ENCODE peak calls at places on chromosomes 6 and 20, in seven cellular contexts. E is thoracic aorta, V is breast epithelium, B is OCI-LY7, O is brain microvascular endothelial cell, F is astrocyte, Q is IMR-90. C is an unnamed sample.

GRCh38 chr6:67880939-67881705 is 754.0 kb upstream of the ADGRB3 start:
- DNase-seq in F (peak), Q (no peak), E (no peak), B (no peak), V (no peak), O (peak), C (no peak)

GRCh38 chr6:162706236-162706635 is 21.3 kb downstream of the PRKN start:
- DNase-seq in O (no peak), F (no peak), B (no peak), E (no peak), Q (no peak), V (peak), C (no peak)

GRCh38 chr20:56788671-56789610 is 159.8 kb downstream of the TFAP2C start:
- DNase-seq in F (no peak), Q (no peak), V (no peak), B (no peak), E (no peak), O (no peak), C (no peak)

GRCh38 chr6:90955246-90955645 is 368.4 kb upstream of the MAP3K7 start:
- DNase-seq in E (no peak), V (no peak), Q (no peak), F (no peak), O (no peak), B (no peak), C (no peak)

GRCh38 chr6:154169193-154169847 is 130.3 kb downstream of the OPRM1 start:
- DNase-seq in O (no peak), E (no peak), Q (no peak), V (no peak), F (peak), B (no peak), C (no peak)

GRCh38 chr6:36682328-36683144 is 4.0 kb downstream of the CDKN1A start:
- DNase-seq in E (no peak), O (no peak), Q (no peak), B (peak), V (peak), F (peak), C (peak)

GRCh38 chr6:52727908-52728307 is 35.4 kb downstream of the GSTA2 start:
- DNase-seq in V (no peak), Q (no peak), B (no peak), E (no peak), O (no peak), F (no peak), C (no peak)

GRCh38 chr6:150177260-150178246 is 34.7 kb downstream of the PPP1R14C start:
- DNase-seq in F (peak), B (no peak), O (peak), V (no peak), Q (peak), E (no peak), C (no peak)

GRCh38 chr6:144160452-144160851 is 10.1 kb downstream of the STX11 start:
- DNase-seq in O (no peak), Q (no peak), F (no peak), E (no peak), V (no peak), B (no peak), C (no peak)

GRCh38 chr6:38284772-38285406 is 354.8 kb downstream of the BTBD9 start:
- DNase-seq in Q (no peak), B (no peak), V (no peak), F (no peak), O (no peak), E (no peak), C (no peak)

GRCh38 chr6:101080597-101080996 is 199.5 kb upstream of the ASCC3 start:
- DNase-seq in E (no peak), Q (peak), B (no peak), F (peak), V (no peak), O (peak), C (peak)
- H3K27ac ChIP-seq in E (no peak), Q (no peak), B (no peak), F (no peak), V (no peak), O (peak), C (no peak)

DNA sequence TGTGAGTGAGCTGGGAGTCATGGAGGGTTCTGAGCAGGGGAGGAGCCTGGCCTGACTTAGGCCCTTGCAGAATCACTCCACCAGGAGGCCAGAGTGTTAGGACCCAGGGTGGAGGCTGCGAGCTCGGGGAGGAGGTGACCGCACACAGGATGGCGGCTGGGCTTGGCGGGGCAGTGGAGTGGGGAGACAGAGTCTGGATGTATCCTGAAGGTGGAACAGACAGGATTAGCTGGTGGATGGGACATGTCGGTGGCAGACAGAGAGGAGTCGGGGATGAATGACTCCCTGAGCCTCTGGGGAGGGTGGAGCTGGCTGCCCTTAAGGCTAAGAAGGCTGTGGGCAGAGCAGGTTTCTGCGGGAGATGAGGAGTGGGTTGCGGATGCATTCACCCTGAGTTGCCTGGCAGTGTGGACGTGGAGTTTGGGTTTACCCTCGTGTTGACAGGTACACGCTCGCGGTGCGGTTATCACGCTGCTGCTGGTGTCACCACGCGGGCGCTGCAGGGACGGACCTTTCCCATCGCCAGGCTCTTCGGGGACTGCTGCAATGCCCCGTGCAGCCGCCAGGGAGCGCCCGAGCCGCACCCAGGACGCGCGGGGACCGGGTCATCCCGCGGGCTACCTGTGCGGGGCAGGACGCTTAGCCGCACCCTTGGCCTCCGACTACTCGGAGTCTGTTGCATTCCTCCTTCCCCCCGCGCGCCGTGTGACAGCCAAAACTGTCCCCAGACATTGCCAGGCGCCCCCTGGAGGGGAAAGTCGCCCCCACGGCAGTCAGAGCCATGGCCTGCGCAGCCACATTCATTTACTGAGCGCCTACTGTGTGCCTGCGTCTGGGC is 43.0 kb upstream of the PTGIS start:
- DNase-seq in Q (no peak), O (peak), F (no peak), V (peak), E (no peak), B (peak), C (peak)
- TF ChIP-seq CTCF in Q (peak), O (peak), F (peak), V (peak), E (peak), B (peak), C (peak)

DNA sequence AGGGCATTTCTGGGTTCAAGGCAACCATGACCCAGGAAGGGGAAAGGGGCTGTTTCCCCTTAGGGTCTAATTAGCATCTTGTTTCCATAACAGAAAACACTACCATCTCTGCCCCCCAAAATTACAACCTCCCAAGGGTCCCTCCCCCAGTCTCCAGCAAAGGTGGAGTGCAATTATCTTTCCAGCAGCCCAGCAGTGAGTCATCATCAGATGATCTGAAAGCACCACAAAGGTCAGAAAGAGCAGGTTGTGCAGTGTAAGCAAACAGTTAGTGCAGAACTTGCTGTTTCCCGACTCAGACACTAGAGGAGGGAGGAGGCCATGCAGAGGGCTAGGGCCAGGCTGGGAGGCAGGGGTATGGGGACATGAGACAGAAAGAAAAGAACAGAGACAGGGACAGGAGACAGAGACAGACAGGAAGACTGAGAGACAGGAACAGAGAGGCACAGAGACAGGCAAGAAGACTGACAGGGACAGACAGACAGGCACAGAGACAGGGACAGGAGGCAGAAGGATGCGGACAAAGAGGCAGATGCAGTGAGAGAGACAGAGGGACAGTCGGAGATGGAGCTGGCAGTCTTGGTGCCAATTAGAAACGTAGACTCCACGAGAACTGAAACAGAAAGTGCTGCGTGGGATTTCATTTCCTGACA is 62.5 kb downstream of the PYGB start:
- DNase-seq in Q (peak), E (no peak), B (peak), F (peak), O (peak), V (peak), C (peak)
- H3K27ac ChIP-seq in Q (peak), E (peak), B (no peak), F (peak), O (peak), V (peak), C (peak)

DNA sequence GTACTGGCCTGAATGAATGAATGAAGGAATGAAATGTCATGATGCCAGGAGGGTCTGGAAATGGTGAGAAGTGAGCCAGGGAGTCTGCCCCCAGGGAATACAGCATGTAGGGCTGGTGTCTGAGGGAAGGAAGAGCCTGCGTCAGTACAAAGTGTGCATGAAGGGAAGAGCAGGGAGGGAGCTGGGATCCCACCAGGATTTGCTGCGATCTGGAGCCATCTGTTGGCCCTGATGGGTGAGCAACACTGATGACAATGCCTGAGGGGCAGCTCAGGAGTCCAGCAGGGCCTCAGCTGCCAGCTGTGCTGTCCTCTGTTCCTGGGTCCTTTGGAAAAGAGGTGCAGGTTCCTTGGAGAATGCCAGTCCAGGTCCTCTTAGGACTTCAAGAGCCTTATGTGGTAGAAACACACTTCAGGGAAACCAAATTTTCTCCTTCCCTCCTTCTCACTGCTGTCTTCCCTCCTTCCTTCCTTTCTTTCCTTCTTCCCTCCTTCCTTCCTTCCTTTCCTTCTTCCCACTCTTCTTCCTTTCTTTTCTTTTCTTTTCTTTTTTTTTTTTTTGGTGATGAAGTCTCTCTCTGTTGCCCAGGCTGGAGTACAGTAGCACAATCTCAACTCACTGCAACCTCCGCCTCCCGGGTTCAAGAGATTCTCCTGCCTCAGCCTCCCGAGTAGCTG is 11.5 kb downstream of the BPI start:
- DNase-seq in B (no peak), F (no peak), O (peak), Q (peak), V (no peak), E (no peak), C (no peak)
- TF ChIP-seq CTCF in B (no peak), F (no peak), O (peak), Q (no peak), V (no peak), E (no peak), C (no peak)

GRCh38 chr6:8135276-8135675 is 32.9 kb upstream of the EEF1E1 start:
- DNase-seq in B (no peak), F (no peak), Q (no peak), V (no peak), O (no peak), E (no peak), C (no peak)

GRCh38 chr6:8132130-8132529 is 29.8 kb upstream of the EEF1E1 start:
- DNase-seq in F (no peak), O (no peak), B (no peak), E (no peak), Q (no peak), V (no peak), C (no peak)

GRCh38 chr6:8131265-8131897 is 29.0 kb upstream of the EEF1E1 start:
- DNase-seq in E (no peak), B (peak), Q (peak), F (peak), V (no peak), O (peak), C (peak)

DNA sequence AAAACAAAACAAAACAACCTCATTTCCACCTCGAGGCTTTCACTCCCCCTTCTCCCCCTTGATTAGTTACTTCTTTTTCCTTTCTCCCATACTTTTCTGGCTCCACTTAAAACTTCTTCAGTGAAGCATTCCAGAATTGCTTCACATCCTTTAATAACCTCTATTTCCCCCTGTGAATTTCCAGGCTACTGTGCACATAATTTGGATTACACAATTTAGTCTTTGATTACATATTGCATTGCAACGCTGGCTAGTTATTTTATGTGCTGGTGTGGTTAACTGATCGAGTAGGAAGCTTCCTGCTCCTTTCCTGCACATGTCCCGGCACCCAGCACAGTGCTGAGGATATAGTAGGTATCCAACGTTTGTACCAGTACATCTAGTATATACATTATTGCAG is 28.1 kb upstream of the EEF1E1 start:
- DNase-seq in F (no peak), O (no peak), V (no peak), Q (peak), B (no peak), E (no peak), C (no peak)
- H3K27ac ChIP-seq in F (no peak), O (no peak), V (no peak), Q (no peak), B (no peak), E (no peak), C (no peak)